ENCODE peak calls at places on chromosomes 2 and 18, in seven cellular contexts. One of them, this sample, is unnamed.

GRCh38 chr18:49492694-49493033 is 5.6 kb upstream of the C18orf32 start:
- ATAC-seq in A549: no peak
- ATAC-seq in HepG2: no peak
- ATAC-seq in IMR-90: no peak
- ATAC-seq in right lobe of liver: no peak
- ATAC-seq in heart left ventricle: no peak
- ATAC-seq in gastrocnemius medialis: no peak
- ATAC-seq in this sample: no peak

GRCh38 chr2:63856302-63856600 is 14.6 kb downstream of the UGP2 start:
- ATAC-seq in HepG2: no peak
- ATAC-seq in A549: no peak
- ATAC-seq in right lobe of liver: no peak
- ATAC-seq in IMR-90: no peak
- ATAC-seq in heart left ventricle: no peak
- ATAC-seq in gastrocnemius medialis: peak
- ATAC-seq in this sample: no peak

GRCh38 chr2:142868281-142868762 is 9.1 kb upstream of the KYNU start:
- ATAC-seq in heart left ventricle: peak
- ATAC-seq in HepG2: no peak
- ATAC-seq in A549: peak
- ATAC-seq in gastrocnemius medialis: no peak
- ATAC-seq in IMR-90: no peak
- ATAC-seq in right lobe of liver: peak
- ATAC-seq in this sample: peak

GRCh38 chr2:124810132-124810531 is 785.0 kb downstream of the CNTNAP5 start:
- ATAC-seq in gastrocnemius medialis: no peak
- ATAC-seq in heart left ventricle: peak
- ATAC-seq in IMR-90: peak
- ATAC-seq in A549: peak
- ATAC-seq in HepG2: peak
- ATAC-seq in right lobe of liver: peak
- ATAC-seq in this sample: no peak

GRCh38 chr2:187075106-187076070 is 226.4 kb upstream of the ZSWIM2 start:
- ATAC-seq in heart left ventricle: peak
- ATAC-seq in IMR-90: no peak
- ATAC-seq in gastrocnemius medialis: no peak
- ATAC-seq in A549: no peak
- ATAC-seq in HepG2: peak
- ATAC-seq in right lobe of liver: no peak
- ATAC-seq in this sample: no peak

GRCh38 chr2:213105212-213105611 is 46.2 kb downstream of the IKZF2 start:
- ATAC-seq in heart left ventricle: peak
- ATAC-seq in HepG2: no peak
- ATAC-seq in A549: no peak
- ATAC-seq in gastrocnemius medialis: no peak
- ATAC-seq in right lobe of liver: no peak
- ATAC-seq in IMR-90: no peak
- ATAC-seq in this sample: no peak

GRCh38 chr18:46809145-46809544 is 52.3 kb upstream of the ST8SIA5 start:
- ATAC-seq in gastrocnemius medialis: no peak
- ATAC-seq in heart left ventricle: no peak
- ATAC-seq in IMR-90: no peak
- ATAC-seq in HepG2: no peak
- ATAC-seq in A549: no peak
- ATAC-seq in right lobe of liver: no peak
- ATAC-seq in this sample: no peak

GRCh38 chr2:113966171-113966570 is 76.3 kb downstream of the ACTR3 start:
- ATAC-seq in heart left ventricle: no peak
- ATAC-seq in IMR-90: no peak
- ATAC-seq in HepG2: no peak
- ATAC-seq in A549: no peak
- ATAC-seq in gastrocnemius medialis: no peak
- ATAC-seq in right lobe of liver: no peak
- ATAC-seq in this sample: no peak

GRCh38 chr2:75516378-75517122 is 44.2 kb downstream of the EVA1A start:
- ATAC-seq in A549: no peak
- ATAC-seq in gastrocnemius medialis: no peak
- ATAC-seq in IMR-90: no peak
- ATAC-seq in right lobe of liver: peak
- ATAC-seq in HepG2: peak
- ATAC-seq in heart left ventricle: no peak
- ATAC-seq in this sample: no peak

GRCh38 chr2:148350211-148350610 is 294.3 kb upstream of the EPC2 start:
- ATAC-seq in heart left ventricle: no peak
- ATAC-seq in right lobe of liver: no peak
- ATAC-seq in gastrocnemius medialis: no peak
- ATAC-seq in HepG2: no peak
- ATAC-seq in A549: no peak
- ATAC-seq in IMR-90: no peak
- ATAC-seq in this sample: no peak

GRCh38 chr2:215793747-215794595 is 219.4 kb downstream of the MREG start:
- ATAC-seq in gastrocnemius medialis: peak
- ATAC-seq in right lobe of liver: peak
- ATAC-seq in HepG2: peak
- ATAC-seq in heart left ventricle: peak
- ATAC-seq in IMR-90: peak
- ATAC-seq in A549: peak
- ATAC-seq in this sample: peak

GRCh38 chr18:48809365-48809764 is 141.4 kb downstream of the SMAD7 start:
- ATAC-seq in heart left ventricle: no peak
- ATAC-seq in right lobe of liver: no peak
- ATAC-seq in IMR-90: no peak
- ATAC-seq in HepG2: no peak
- ATAC-seq in gastrocnemius medialis: no peak
- ATAC-seq in A549: no peak
- ATAC-seq in this sample: no peak

GRCh38 chr2:29042581-29043075 is 31.7 kb downstream of the PCARE start:
- ATAC-seq in A549: peak
- ATAC-seq in heart left ventricle: peak
- ATAC-seq in HepG2: no peak
- ATAC-seq in gastrocnemius medialis: no peak
- ATAC-seq in right lobe of liver: no peak
- ATAC-seq in IMR-90: peak
- ATAC-seq in this sample: no peak

GRCh38 chr2:39719317-39719716 is 53.6 kb downstream of the TMEM178A start:
- ATAC-seq in gastrocnemius medialis: no peak
- ATAC-seq in right lobe of liver: no peak
- ATAC-seq in IMR-90: no peak
- ATAC-seq in HepG2: no peak
- ATAC-seq in heart left ventricle: no peak
- ATAC-seq in A549: no peak
- ATAC-seq in this sample: no peak

GRCh38 chr2:17995594-17995993 is 117.1 kb downstream of the KCNS3 start:
- ATAC-seq in heart left ventricle: no peak
- ATAC-seq in gastrocnemius medialis: no peak
- ATAC-seq in right lobe of liver: no peak
- ATAC-seq in A549: no peak
- ATAC-seq in IMR-90: no peak
- ATAC-seq in HepG2: peak
- ATAC-seq in this sample: no peak

GRCh38 chr2:127376265-127376664 is 11.5 kb downstream of the MAP3K2 start:
- ATAC-seq in A549: no peak
- ATAC-seq in right lobe of liver: no peak
- ATAC-seq in gastrocnemius medialis: no peak
- ATAC-seq in heart left ventricle: no peak
- ATAC-seq in IMR-90: no peak
- ATAC-seq in HepG2: peak
- ATAC-seq in this sample: no peak

GRCh38 chr2:173823540-173823939 is 141.6 kb downstream of the SP3 start:
- ATAC-seq in right lobe of liver: no peak
- ATAC-seq in HepG2: no peak
- ATAC-seq in IMR-90: no peak
- ATAC-seq in heart left ventricle: no peak
- ATAC-seq in A549: no peak
- ATAC-seq in gastrocnemius medialis: no peak
- ATAC-seq in this sample: no peak

GRCh38 chr2:174438146-174438886 is 42.8 kb downstream of the SCRN3 start:
- ATAC-seq in HepG2: peak
- ATAC-seq in A549: no peak
- ATAC-seq in right lobe of liver: peak
- ATAC-seq in IMR-90: no peak
- ATAC-seq in heart left ventricle: peak
- ATAC-seq in gastrocnemius medialis: no peak
- ATAC-seq in this sample: peak

GRCh38 chr2:49044265-49044664 is 110.0 kb downstream of the FSHR start:
- ATAC-seq in A549: no peak
- ATAC-seq in right lobe of liver: no peak
- ATAC-seq in gastrocnemius medialis: no peak
- ATAC-seq in heart left ventricle: no peak
- ATAC-seq in HepG2: no peak
- ATAC-seq in IMR-90: no peak
- ATAC-seq in this sample: no peak

GRCh38 chr2:33134764-33135560 is 188.2 kb downstream of the LTBP1 start:
- ATAC-seq in gastrocnemius medialis: peak
- ATAC-seq in heart left ventricle: peak
- ATAC-seq in HepG2: peak
- ATAC-seq in A549: peak
- ATAC-seq in right lobe of liver: no peak
- ATAC-seq in IMR-90: peak
- ATAC-seq in this sample: peak

GRCh38 chr2:33135645-33136044 is 188.9 kb downstream of the LTBP1 start:
- ATAC-seq in IMR-90: no peak
- ATAC-seq in gastrocnemius medialis: no peak
- ATAC-seq in heart left ventricle: no peak
- ATAC-seq in A549: no peak
- ATAC-seq in HepG2: no peak
- ATAC-seq in right lobe of liver: no peak
- ATAC-seq in this sample: no peak

GRCh38 chr2:33133436-33133835 is 186.7 kb downstream of the LTBP1 start:
- ATAC-seq in gastrocnemius medialis: peak
- ATAC-seq in IMR-90: peak
- ATAC-seq in A549: peak
- ATAC-seq in right lobe of liver: peak
- ATAC-seq in heart left ventricle: peak
- ATAC-seq in HepG2: peak
- ATAC-seq in this sample: peak

GRCh38 chr2:33136056-33136455 is 189.3 kb downstream of the LTBP1 start:
- ATAC-seq in HepG2: no peak
- ATAC-seq in right lobe of liver: no peak
- ATAC-seq in A549: no peak
- ATAC-seq in gastrocnemius medialis: no peak
- ATAC-seq in heart left ventricle: no peak
- ATAC-seq in IMR-90: no peak
- ATAC-seq in this sample: no peak

GRCh38 chr2:33134086-33134763 is 187.5 kb downstream of the LTBP1 start:
- ATAC-seq in heart left ventricle: peak
- ATAC-seq in right lobe of liver: peak
- ATAC-seq in gastrocnemius medialis: peak
- ATAC-seq in IMR-90: peak
- ATAC-seq in A549: peak
- ATAC-seq in HepG2: peak
- ATAC-seq in this sample: peak
- TF ChIP-seq CTCF in heart left ventricle: no peak
- TF ChIP-seq CTCF in right lobe of liver: no peak
- TF ChIP-seq CTCF in gastrocnemius medialis: peak
- TF ChIP-seq CTCF in IMR-90: peak
- TF ChIP-seq CTCF in A549: no peak
- TF ChIP-seq CTCF in HepG2: no peak
- TF ChIP-seq CTCF in this sample: peak

GRCh38 chr2:25878361-25879132 is at the start of gene ASXL2:
- ATAC-seq in heart left ventricle: peak
- ATAC-seq in IMR-90: peak
- ATAC-seq in HepG2: peak
- ATAC-seq in gastrocnemius medialis: peak
- ATAC-seq in A549: peak
- ATAC-seq in right lobe of liver: peak
- ATAC-seq in this sample: peak
- TF ChIP-seq POLR2A in heart left ventricle: peak
- TF ChIP-seq POLR2A in IMR-90: peak
- TF ChIP-seq POLR2A in HepG2: peak
- TF ChIP-seq POLR2A in gastrocnemius medialis: peak
- TF ChIP-seq POLR2A in A549: peak
- TF ChIP-seq POLR2A in right lobe of liver: peak
- TF ChIP-seq POLR2A in this sample: no peak

DNA sequence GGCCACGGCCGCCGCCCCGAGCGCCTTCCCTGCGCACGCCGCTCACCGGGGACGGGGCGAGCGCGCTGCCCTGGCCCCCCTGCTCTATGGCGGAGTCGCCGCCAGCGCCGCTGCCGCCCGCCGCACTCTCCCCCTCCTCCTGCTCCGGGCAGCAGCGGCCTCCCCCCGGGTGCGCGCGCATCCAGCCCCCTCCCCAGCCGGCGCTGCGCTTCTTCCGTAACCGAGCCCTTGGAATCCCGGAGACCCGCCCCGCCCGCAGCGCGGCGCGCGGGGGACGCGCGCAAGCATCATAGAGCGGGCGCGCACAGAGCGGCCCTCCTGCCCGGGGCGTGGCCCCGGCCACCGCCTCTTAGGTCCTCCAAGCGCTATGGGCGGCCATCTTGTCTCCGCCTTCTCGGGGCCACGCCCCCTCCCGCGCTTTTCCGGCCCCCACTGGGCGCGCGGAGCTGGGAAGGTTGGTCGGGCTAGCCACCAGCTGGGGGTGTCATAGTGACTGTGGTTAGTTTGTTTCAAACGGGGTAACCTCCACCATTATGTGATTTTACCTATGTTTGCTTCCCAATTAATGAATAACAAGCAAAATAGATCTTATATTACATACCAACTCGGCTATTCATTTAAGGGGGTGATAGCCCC is at the start of gene MBD2:
- ATAC-seq in IMR-90: peak
- ATAC-seq in right lobe of liver: peak
- ATAC-seq in gastrocnemius medialis: peak
- ATAC-seq in A549: peak
- ATAC-seq in HepG2: peak
- ATAC-seq in heart left ventricle: peak
- ATAC-seq in this sample: peak
- TF ChIP-seq CTCF in IMR-90: peak
- TF ChIP-seq CTCF in right lobe of liver: no peak
- TF ChIP-seq CTCF in gastrocnemius medialis: no peak
- TF ChIP-seq CTCF in A549: no peak
- TF ChIP-seq CTCF in HepG2: peak
- TF ChIP-seq CTCF in heart left ventricle: peak
- TF ChIP-seq CTCF in this sample: peak

GRCh38 chr2:3500326-3500899 is 18.9 kb downstream of the ADI1 start:
- ATAC-seq in A549: no peak
- ATAC-seq in gastrocnemius medialis: no peak
- ATAC-seq in HepG2: no peak
- ATAC-seq in right lobe of liver: no peak
- ATAC-seq in heart left ventricle: no peak
- ATAC-seq in IMR-90: no peak
- ATAC-seq in this sample: no peak
- TF ChIP-seq POLR2A in A549: no peak
- TF ChIP-seq POLR2A in gastrocnemius medialis: no peak
- TF ChIP-seq POLR2A in HepG2: no peak
- TF ChIP-seq POLR2A in right lobe of liver: no peak
- TF ChIP-seq POLR2A in heart left ventricle: no peak
- TF ChIP-seq POLR2A in IMR-90: no peak
- TF ChIP-seq POLR2A in this sample: no peak

GRCh38 chr18:35777042-35777441 is 195.4 kb upstream of the RMP24 start:
- ATAC-seq in HepG2: peak
- ATAC-seq in right lobe of liver: no peak
- ATAC-seq in heart left ventricle: no peak
- ATAC-seq in IMR-90: no peak
- ATAC-seq in A549: peak
- ATAC-seq in gastrocnemius medialis: no peak
- ATAC-seq in this sample: no peak
- TF ChIP-seq CTCF in HepG2: peak
- TF ChIP-seq CTCF in right lobe of liver: no peak
- TF ChIP-seq CTCF in heart left ventricle: no peak
- TF ChIP-seq CTCF in IMR-90: no peak
- TF ChIP-seq CTCF in A549: no peak
- TF ChIP-seq CTCF in gastrocnemius medialis: no peak
- TF ChIP-seq CTCF in this sample: no peak

This sample was measured in gastroesophageal sphincter.